ENCODE peak calls at places on chromosomes 2 and 18, in four cellular contexts. C is psoas muscle, E is heart left ventricle, A is right atrium auricular region. X is an unnamed sample.
A peak's percentile ranks its signal among the peaks of the same experiment; 100 is the strongest.

GRCh38 chr2:52113338-52113737 is 1081.4 kb upstream of the NRXN1 start:
- DNase-seq in C (no peak), E (no peak), A (no peak), X (peak; percentile 71)

GRCh38 chr2:25341753-25342371 is at the start of gene DNMT3A:
- DNase-seq in C (peak; percentile 86), E (peak; percentile 86), A (no peak), X (no peak)

GRCh38 chr2:621303-622099 is 55.7 kb downstream of the TMEM18 start:
- DNase-seq in C (no peak), E (no peak), A (peak; percentile 43), X (no peak)

GRCh38 chr2:2187196-2187595 is 143.9 kb downstream of the MYT1L start:
- DNase-seq in C (no peak), E (no peak), A (no peak), X (no peak)

GRCh38 chr2:170024721-170025120 is 153.2 kb upstream of the MYO3B start:
- DNase-seq in C (no peak), E (no peak), A (no peak), X (no peak)

GRCh38 chr2:28300921-28301341 is 91.7 kb upstream of the FOSL2 start:
- DNase-seq in C (no peak), E (no peak), A (no peak), X (no peak)

GRCh38 chr2:182043861-182044260 is 58.2 kb downstream of the PPP1R1C start:
- DNase-seq in C (no peak), E (no peak), A (no peak), X (no peak)

GRCh38 chr2:12727085-12727484 is 10.3 kb downstream of the TRIB2 start:
- DNase-seq in C (no peak), E (no peak), A (no peak), X (no peak)

GRCh38 chr18:71951021-71951420 is 593.1 kb downstream of the CBLN2 start:
- DNase-seq in C (no peak), E (no peak), A (no peak), X (no peak)

GRCh38 chr2:172056293-172056692 is 29.0 kb upstream of the DLX1 start:
- DNase-seq in C (no peak), E (no peak), A (no peak), X (no peak)

GRCh38 chr2:71749671-71750101 is 296.3 kb downstream of the DYSF start:
- DNase-seq in C (peak; percentile 80), E (no peak), A (no peak), X (no peak)

GRCh38 chr2:154439156-154439555 is 259.3 kb upstream of the KCNJ3 start:
- DNase-seq in C (no peak), E (no peak), A (no peak), X (no peak)

GRCh38 chr2:205405194-205405593 is 277.1 kb upstream of the NRP2 start:
- DNase-seq in C (no peak), E (no peak), A (no peak), X (no peak)

GRCh38 chr18:750456-750855 is 38.0 kb upstream of the ENOSF1 start:
- DNase-seq in C (no peak), E (no peak), A (no peak), X (no peak)

GRCh38 chr2:38797953-38798352 is 19.9 kb downstream of the GEMIN6 start:
- DNase-seq in C (no peak), E (no peak), A (no peak), X (no peak)

GRCh38 chr2:195741191-195741590 is 84.2 kb downstream of the SLC39A10 start:
- DNase-seq in C (no peak), E (no peak), A (no peak), X (no peak)

GRCh38 chr18:70075906-70076305 is 128.2 kb upstream of the CD226 start:
- DNase-seq in C (no peak), E (no peak), A (no peak), X (no peak)
- TF ChIP-seq CTCF in C (no peak), E (no peak), A (no peak), X (peak; percentile 4)

GRCh38 chr2:208371634-208371935 is 35.0 kb upstream of the PTH2R start:
- DNase-seq in C (no peak), E (no peak), A (no peak), X (no peak)
- TF ChIP-seq CTCF in C (no peak), E (no peak), A (no peak), X (no peak)

GRCh38 chr2:198471291-198471690 is 666.9 kb downstream of the PLCL1 start:
- DNase-seq in C (no peak), E (no peak), A (no peak), X (no peak)
- TF ChIP-seq CTCF in C (no peak), E (peak; percentile 11), A (no peak), X (peak; percentile 38)

GRCh38 chr2:20617892-20618467 is 32.9 kb downstream of the HS1BP3 start:
- DNase-seq in C (peak; percentile 99), E (peak; percentile 99), A (peak; percentile 99), X (peak; percentile 99)
- TF ChIP-seq CTCF in C (peak; percentile 76), E (peak; percentile 57), A (peak; percentile 22), X (peak; percentile 44)

GRCh38 chr18:2028986-2029385 is 542.3 kb downstream of the METTL4 start:
- DNase-seq in C (no peak), E (no peak), A (no peak), X (no peak)
- TF ChIP-seq CTCF in C (no peak), E (no peak), A (no peak), X (no peak)

X was measured in retinal pigment epithelial cell.